ENCODE peak calls at places on chromosomes 3 and 15, in seven cellular contexts. B is H1, S is mesendoderm, D is mesenchymal stem cell, T is neuronal stem cell, P is H9, A is trophoblast cell. J is an unnamed sample.

GRCh38 chr3:186053954-186054353 is 54.9 kb downstream of the ETV5 start:
- DNase-seq in B (no peak), S (peak; percentile 54), D (peak; percentile 33), T (no peak), P (no peak), A (no peak), J (peak; percentile 73)

GRCh38 chr15:70267879-70268278 is 170.2 kb upstream of the TLE3 start:
- DNase-seq in B (no peak), S (no peak), D (peak; percentile 52), T (no peak), P (no peak), A (peak; percentile 33), J (peak; percentile 15)

GRCh38 chr3:27861047-27862036 is 139.2 kb upstream of the EOMES start:
- DNase-seq in B (no peak), S (peak; percentile 27), D (no peak), T (no peak), P (no peak), A (no peak), J (no peak)

GRCh38 chr3:39141211-39141995 is 12.0 kb downstream of the CSRNP1 start:
- DNase-seq in B (no peak), S (no peak), D (peak; percentile 62), T (no peak), P (peak; percentile 20), A (peak; percentile 78), J (peak; percentile 39)

GRCh38 chr3:53131136-53131495 is 881 bp upstream of the RFT1 start:
- DNase-seq in B (no peak), S (peak; percentile 26), D (no peak), T (no peak), P (no peak), A (no peak), J (no peak)

GRCh38 chr3:43152649-43153048 is 46.8 kb upstream of the POMGNT2 start:
- DNase-seq in B (no peak), S (no peak), D (peak; percentile 1), T (no peak), P (no peak), A (no peak), J (no peak)

GRCh38 chr3:39727415-39727814 is 82.0 kb upstream of the MYRIP start:
- DNase-seq in B (no peak), S (peak; percentile 51), D (no peak), T (no peak), P (no peak), A (no peak), J (no peak)

GRCh38 chr3:111917300-111917699 is 58.2 kb downstream of the PHLDB2 start:
- DNase-seq in B (no peak), S (peak; percentile 95), D (no peak), T (peak; percentile 15), P (no peak), A (peak; percentile 40), J (peak; percentile 52)

GRCh38 chr3:172096881-172097420 is 57.6 kb downstream of the FNDC3B start:
- DNase-seq in B (no peak), S (peak; percentile 90), D (peak; percentile 80), T (no peak), P (no peak), A (peak; percentile 94), J (peak; percentile 75)

GRCh38 chr3:129424185-129424841 is 4.1 kb downstream of the EFCAB12 start:
- DNase-seq in B (no peak), S (peak; percentile 59), D (peak; percentile 50), T (no peak), P (no peak), A (no peak), J (peak; percentile 24)

GRCh38 chr3:131907809-131908208 is 127.0 kb downstream of the CPNE4 start:
- DNase-seq in B (no peak), S (no peak), D (no peak), T (no peak), P (no peak), A (no peak), J (no peak)

GRCh38 chr15:77144028-77144427 is 73.1 kb upstream of the TSPAN3 start:
- DNase-seq in B (no peak), S (peak; percentile 42), D (peak; percentile 56), T (no peak), P (no peak), A (peak; percentile 7), J (peak; percentile 59)

GRCh38 chr3:169627789-169628188 is 35.7 kb downstream of the MECOM start:
- DNase-seq in B (no peak), S (no peak), D (no peak), T (no peak), P (no peak), A (no peak), J (no peak)

GRCh38 chr15:77021088-77021481 is 26.2 kb downstream of the PSTPIP1 start:
- DNase-seq in B (no peak), S (no peak), D (no peak), T (no peak), P (no peak), A (no peak), J (no peak)

GRCh38 chr3:31776016-31776415 is 205.0 kb downstream of the OSBPL10 start:
- DNase-seq in B (no peak), S (no peak), D (no peak), T (no peak), P (no peak), A (no peak), J (no peak)

GRCh38 chr3:55718475-55718874 is 231.4 kb upstream of the WNT5A start:
- DNase-seq in B (no peak), S (no peak), D (peak; percentile 48), T (no peak), P (no peak), A (no peak), J (peak; percentile 75)

GRCh38 chr15:90018216-90018831 is 17.2 kb downstream of the ZNF710 start:
- DNase-seq in B (no peak), S (no peak), D (no peak), T (no peak), P (no peak), A (no peak), J (no peak)

GRCh38 chr3:54891540-54891897 is 36.3 kb downstream of the LRTM1 start:
- DNase-seq in B (peak; percentile 13), S (peak; percentile 74), D (peak; percentile 95), T (no peak), P (peak; percentile 61), A (peak; percentile 100), J (peak; percentile 97)

GRCh38 chr3:23174426-23175039 is 28.6 kb upstream of the UBE2E2 start:
- DNase-seq in B (no peak), S (peak; percentile 69), D (peak; percentile 58), T (no peak), P (peak; percentile 48), A (no peak), J (no peak)

GRCh38 chr3:154398084-154398967 is 31.7 kb downstream of the GPR149 start:
- DNase-seq in B (no peak), S (no peak), D (no peak), T (no peak), P (no peak), A (no peak), J (no peak)

GRCh38 chr15:77869021-77869895 is 208.3 kb downstream of the TBC1D2B start:
- DNase-seq in B (no peak), S (peak; percentile 38), D (peak; percentile 30), T (no peak), P (no peak), A (no peak), J (no peak)

GRCh38 chr15:41205315-41205714 is 25.2 kb downstream of the EXD1 start:
- DNase-seq in B (no peak), S (no peak), D (no peak), T (no peak), P (no peak), A (no peak), J (peak; percentile 48)

GRCh38 chr3:69180869-69181591 is 58.6 kb upstream of the LMOD3 start:
- DNase-seq in B (no peak), S (no peak), D (no peak), T (no peak), P (no peak), A (no peak), J (no peak)

GRCh38 chr3:69181592-69182211 is 59.3 kb upstream of the LMOD3 start:
- DNase-seq in B (no peak), S (peak; percentile 43), D (peak; percentile 82), T (no peak), P (no peak), A (peak; percentile 53), J (peak; percentile 72)

GRCh38 chr3:69178100-69178499 is 55.7 kb upstream of the LMOD3 start:
- DNase-seq in B (no peak), S (no peak), D (no peak), T (no peak), P (no peak), A (no peak), J (no peak)

GRCh38 chr3:69179740-69180372 is 57.5 kb upstream of the LMOD3 start:
- DNase-seq in B (no peak), S (no peak), D (no peak), T (no peak), P (no peak), A (peak; percentile 33), J (no peak)

GRCh38 chr3:69178838-69179739 is 56.7 kb upstream of the LMOD3 start:
- DNase-seq in B (no peak), S (peak; percentile 44), D (no peak), T (no peak), P (no peak), A (peak; percentile 89), J (no peak)
- H4K8ac ChIP-seq in B (no peak overlapping the region), S (no peak overlapping the region), D (no peak overlapping the region), T (no peak overlapping the region), P (no peak overlapping the region), A (no peak overlapping the region), J (no peak overlapping the region)

GRCh38 chr15:65368300-65368617 is 9.5 kb downstream of the IGDCC3 start:
- DNase-seq in B (peak; percentile 60), S (peak; percentile 91), D (no peak), T (peak; percentile 83), P (peak; percentile 77), A (no peak), J (no peak)
- H3K9ac ChIP-seq in B (no peak overlapping the region), S (peak overlapping the region; percentile 56), D (no peak overlapping the region), T (no peak overlapping the region), P (no peak overlapping the region), A (no peak overlapping the region), J (no peak overlapping the region)

DNA sequence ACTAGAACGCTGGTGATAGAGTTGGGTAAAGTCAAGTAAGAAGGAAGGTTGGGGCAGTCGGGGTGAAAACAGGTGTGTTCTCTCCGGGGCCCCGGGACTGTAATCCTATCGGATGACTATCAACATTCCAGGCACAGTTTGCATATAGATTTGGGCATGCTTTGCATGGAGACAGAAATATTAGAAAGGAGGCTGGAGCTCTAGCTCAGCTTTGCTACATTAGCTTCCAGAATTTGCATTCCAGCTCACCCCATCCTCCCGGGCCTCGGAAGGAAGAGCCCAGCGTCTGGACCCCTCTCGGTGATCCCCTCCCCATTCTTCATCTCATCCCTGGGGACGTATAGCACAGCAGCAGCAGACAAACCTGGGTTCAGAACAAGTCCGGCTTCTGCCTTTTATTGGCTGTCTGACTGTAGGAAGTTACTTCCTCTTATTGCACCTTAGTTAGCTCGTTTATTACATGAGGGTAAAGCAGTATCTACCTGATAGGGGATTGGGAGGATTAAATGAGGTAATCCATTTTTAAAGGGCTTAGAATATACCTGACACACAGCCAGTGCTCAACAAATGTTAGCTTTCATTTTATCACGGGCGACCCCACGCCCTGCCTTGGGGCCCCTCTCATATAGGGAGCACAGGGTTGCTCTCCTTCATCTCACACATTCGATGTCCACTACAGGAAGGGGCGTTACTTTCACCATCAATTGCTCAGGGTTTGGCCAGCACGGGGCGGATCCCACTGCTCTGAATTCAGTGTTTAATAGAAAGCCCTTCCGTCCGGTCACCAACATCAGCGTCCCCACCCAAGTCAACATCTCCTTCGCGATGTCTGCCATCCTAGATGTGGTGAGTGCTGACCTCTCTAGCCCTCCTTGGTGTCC is 3.2 kb downstream of the HTR3E start:
- DNase-seq in B (no peak), S (no peak), D (no peak), T (no peak), P (no peak), A (peak; percentile 57), J (no peak)
- H3K27ac ChIP-seq in B (no peak overlapping the region), S (no peak overlapping the region), D (no peak overlapping the region), T (no peak overlapping the region), P (no peak overlapping the region), A (no peak overlapping the region), J (no peak overlapping the region)

GRCh38 chr15:82063055-82063454 is 17.2 kb upstream of the MEX3B start:
- DNase-seq in B (no peak), S (peak; percentile 34), D (no peak), T (no peak), P (peak; percentile 47), A (no peak), J (no peak)
- H4K8ac ChIP-seq in B (no peak overlapping the region), S (no peak overlapping the region), D (no peak overlapping the region), T (no peak overlapping the region), P (no peak overlapping the region), A (no peak overlapping the region), J (no peak overlapping the region)

J was measured in IMR-90.